ENCODE peak calls at places on chromosomes 11 and 22, in four cellular contexts. N is coronary artery, F is tibial artery, C is GM23338. Z is an unnamed sample.

GRCh38 chr11:67158241-67158640 is 39.2 kb downstream of the KDM2A start:
- DNase-seq in N (no peak), F (no peak), C (no peak), Z (no peak)

GRCh38 chr11:6319001-6319878 is 1.1 kb downstream of the CAVIN3 start:
- DNase-seq in N (peak), F (peak), C (peak), Z (no peak)

GRCh38 chr11:38824573-38824972 is 2226.5 kb upstream of the RAG2 start:
- DNase-seq in N (no peak), F (no peak), C (peak), Z (no peak)

GRCh38 chr11:27215471-27216267 is 147.3 kb downstream of the CCDC34 start:
- DNase-seq in N (no peak), F (no peak), C (no peak), Z (no peak)

GRCh38 chr11:131169057-131169456 is 201.4 kb upstream of the NTM start:
- DNase-seq in N (no peak), F (no peak), C (no peak), Z (no peak)

GRCh38 chr11:88799749-88800500 is 265.9 kb downstream of the GRM5 start:
- DNase-seq in N (no peak), F (no peak), C (no peak), Z (no peak)

GRCh38 chr11:73404048-73404447 is 27.8 kb downstream of the RELT start:
- DNase-seq in N (peak), F (peak), C (peak), Z (no peak)

GRCh38 chr11:124896071-124896750 is 1.5 kb downstream of the ROBO4 start:
- DNase-seq in N (no peak), F (no peak), C (no peak), Z (peak)

GRCh38 chr11:102573851-102574250 is 43.3 kb upstream of the MMP7 start:
- DNase-seq in N (no peak), F (no peak), C (no peak), Z (no peak)

GRCh38 chr11:36257351-36257750 is 31.9 kb downstream of the COMMD9 start:
- DNase-seq in N (no peak), F (no peak), C (no peak), Z (no peak)

GRCh38 chr11:1643146-1643690 is 13.6 kb downstream of the KRTAP5-5 start:
- DNase-seq in N (no peak), F (no peak), C (no peak), Z (no peak)

GRCh38 chr11:82267186-82267585 is 466.5 kb downstream of the FAM181B start:
- DNase-seq in N (no peak), F (no peak), C (no peak), Z (no peak)

GRCh38 chr22:24486501-24486921 is 8.6 kb upstream of the UPB1 start:
- DNase-seq in N (no peak), F (no peak), C (no peak), Z (no peak)

GRCh38 chr11:70108250-70108649 is 30.1 kb downstream of the ANO1 start:
- DNase-seq in N (no peak), F (no peak), C (no peak), Z (no peak)

GRCh38 chr22:45966320-45966891 is 10.6 kb downstream of the WNT7B start:
- DNase-seq in N (no peak), F (no peak), C (no peak), Z (no peak)

GRCh38 chr22:40525250-40525884 is 111.2 kb downstream of the MRTFA start:
- DNase-seq in N (no peak), F (peak), C (peak), Z (no peak)

GRCh38 chr11:36997656-36998055 is 399.6 kb upstream of the RAG2 start:
- DNase-seq in N (no peak), F (no peak), C (no peak), Z (no peak)

GRCh38 chr11:72625746-72626636 is 48.2 kb downstream of the PDE2A start:
- DNase-seq in N (no peak), F (peak), C (peak), Z (no peak)

GRCh38 chr11:67300256-67300755 is 3.0 kb upstream of the SSH3 start:
- DNase-seq in N (no peak), F (peak), C (no peak), Z (no peak)

GRCh38 chr11:111336582-111337256 is 38.4 kb downstream of the POU2AF3 start:
- DNase-seq in N (no peak), F (no peak), C (peak), Z (no peak)

GRCh38 chr11:15507592-15507991 is 392.9 kb downstream of the INSC start:
- DNase-seq in N (no peak), F (no peak), C (no peak), Z (no peak)

GRCh38 chr22:39256979-39257378 is 12.2 kb upstream of the PDGFB start:
- DNase-seq in N (no peak), F (no peak), C (no peak), Z (no peak)

GRCh38 chr22:36332623-36333331 is 55.0 kb downstream of the MYH9 start:
- DNase-seq in N (no peak), F (no peak), C (no peak), Z (no peak)

GRCh38 chr11:110345756-110346155 is 49.3 kb upstream of the RDX start:
- DNase-seq in N (no peak), F (no peak), C (no peak), Z (no peak)

GRCh38 chr11:27718853-27719574 is 18.8 kb upstream of the BDNF start:
- DNase-seq in N (no peak), F (no peak), C (peak), Z (peak)

GRCh38 chr11:68044145-68044813 is 5.5 kb downstream of the TCIRG1 start:
- DNase-seq in N (no peak), F (no peak), C (no peak), Z (no peak)

GRCh38 chr11:32400196-32400595 is 35.1 kb downstream of the WT1 start:
- DNase-seq in N (no peak), F (no peak), C (peak), Z (no peak)

DNA sequence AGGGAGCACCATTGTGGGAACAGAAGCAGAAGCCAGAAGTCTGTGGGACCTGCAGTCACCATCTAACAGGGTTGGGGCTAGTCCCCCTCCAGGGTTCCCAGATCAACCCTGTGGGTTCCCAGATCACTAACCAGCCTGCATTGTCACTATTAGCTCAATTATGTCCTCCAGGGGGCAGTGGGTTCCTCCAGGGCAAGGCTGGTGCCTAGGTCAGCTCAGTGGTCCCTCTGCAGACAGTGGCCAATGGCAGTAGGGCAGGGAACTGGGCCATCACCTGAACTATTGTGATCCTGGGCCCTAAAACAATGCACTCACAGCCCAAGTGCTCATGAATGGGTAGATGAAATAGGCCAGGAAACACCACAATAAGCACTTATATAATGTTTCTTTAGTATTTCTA is 18.8 kb upstream of the PRSS23 start:
- DNase-seq in N (no peak), F (no peak), C (peak), Z (no peak)
- TF ChIP-seq CTCF in N (no peak), F (no peak), C (peak), Z (peak)

GRCh38 chr22:43109921-43110443 is 568 bp upstream of the BIK start:
- DNase-seq in N (no peak), F (no peak), C (peak), Z (no peak)

GRCh38 chr22:43110927-43111623 is 525 bp downstream of the BIK start:
- DNase-seq in N (no peak), F (no peak), C (peak), Z (no peak)

GRCh38 chr22:43113516-43114251 is 3.1 kb downstream of the BIK start:
- DNase-seq in N (no peak), F (no peak), C (no peak), Z (no peak)

GRCh38 chr22:43109511-43109910 is 1.0 kb upstream of the BIK start:
- DNase-seq in N (no peak), F (no peak), C (peak), Z (no peak)

GRCh38 chr22:43110444-43110926 is at the start of gene BIK:
- DNase-seq in N (no peak), F (peak), C (peak), Z (no peak)
- TF ChIP-seq CTCF in N (no peak), F (peak), C (peak), Z (peak)

GRCh38 chr11:65645710-65646109 is 7.8 kb downstream of the SIPA1 start:
- DNase-seq in N (no peak), F (no peak), C (no peak), Z (no peak)

GRCh38 chr11:65646288-65646734 is 8.4 kb downstream of the SIPA1 start:
- DNase-seq in N (no peak), F (no peak), C (no peak), Z (no peak)

GRCh38 chr11:65648997-65649491 is 11.1 kb downstream of the SIPA1 start:
- DNase-seq in N (no peak), F (no peak), C (no peak), Z (no peak)

GRCh38 chr11:65644837-65645236 is 6.9 kb downstream of the SIPA1 start:
- DNase-seq in N (no peak), F (no peak), C (no peak), Z (no peak)

DNA sequence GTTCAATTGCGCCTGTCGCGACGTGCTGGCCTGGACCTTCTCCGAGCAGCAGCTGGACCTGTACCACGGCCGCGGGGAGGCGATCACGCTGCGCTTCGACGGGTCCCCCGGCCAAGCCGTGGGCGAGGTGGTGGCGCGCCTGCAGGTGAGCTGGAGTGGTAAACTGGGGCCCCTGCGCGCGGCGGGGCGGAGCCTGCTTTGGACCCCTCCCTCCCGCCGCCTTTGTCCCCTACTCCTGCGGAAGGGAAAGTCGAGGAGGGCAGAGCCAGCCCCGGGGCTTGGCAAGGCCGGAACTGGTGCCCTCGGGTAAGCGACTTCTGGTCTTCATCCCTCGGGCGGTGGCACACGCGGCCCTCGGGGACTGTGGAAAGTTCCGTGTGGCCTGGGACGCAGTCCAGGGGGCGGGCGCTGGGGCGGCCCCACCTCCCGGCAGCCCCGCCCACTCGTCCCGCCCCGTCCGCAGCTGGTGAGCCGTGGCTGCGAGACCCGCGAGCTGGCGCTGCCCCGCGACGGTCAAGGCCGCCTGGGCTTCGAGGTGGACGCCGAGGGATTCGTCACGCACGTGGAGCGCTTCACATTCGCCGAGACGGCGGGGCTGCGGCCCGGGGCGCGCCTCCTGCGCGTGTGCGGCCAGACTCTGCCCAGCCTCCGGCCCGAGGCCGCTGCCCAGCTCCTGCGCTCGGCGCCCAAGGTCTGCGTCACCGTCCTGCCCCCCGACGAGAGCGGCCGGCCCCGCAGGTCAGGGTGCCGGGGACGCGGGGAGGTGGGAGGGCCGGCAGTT is 9.2 kb downstream of the SIPA1 start:
- DNase-seq in N (no peak), F (no peak), C (peak), Z (no peak)
- TF ChIP-seq CTCF in N (no peak), F (no peak), C (peak), Z (no peak)

GRCh38 chr22:30204742-30205111 is 41.8 kb downstream of the LIF start:
- DNase-seq in N (no peak), F (no peak), C (no peak), Z (no peak)

GRCh38 chr22:30202531-30203006 is 44.0 kb downstream of the LIF start:
- DNase-seq in N (no peak), F (peak), C (no peak), Z (no peak)

GRCh38 chr22:30201970-30202369 is 44.6 kb downstream of the LIF start:
- DNase-seq in N (no peak), F (no peak), C (no peak), Z (no peak)

GRCh38 chr22:30205281-30206115 is 41.1 kb downstream of the LIF start:
- DNase-seq in N (peak), F (peak), C (no peak), Z (no peak)

DNA sequence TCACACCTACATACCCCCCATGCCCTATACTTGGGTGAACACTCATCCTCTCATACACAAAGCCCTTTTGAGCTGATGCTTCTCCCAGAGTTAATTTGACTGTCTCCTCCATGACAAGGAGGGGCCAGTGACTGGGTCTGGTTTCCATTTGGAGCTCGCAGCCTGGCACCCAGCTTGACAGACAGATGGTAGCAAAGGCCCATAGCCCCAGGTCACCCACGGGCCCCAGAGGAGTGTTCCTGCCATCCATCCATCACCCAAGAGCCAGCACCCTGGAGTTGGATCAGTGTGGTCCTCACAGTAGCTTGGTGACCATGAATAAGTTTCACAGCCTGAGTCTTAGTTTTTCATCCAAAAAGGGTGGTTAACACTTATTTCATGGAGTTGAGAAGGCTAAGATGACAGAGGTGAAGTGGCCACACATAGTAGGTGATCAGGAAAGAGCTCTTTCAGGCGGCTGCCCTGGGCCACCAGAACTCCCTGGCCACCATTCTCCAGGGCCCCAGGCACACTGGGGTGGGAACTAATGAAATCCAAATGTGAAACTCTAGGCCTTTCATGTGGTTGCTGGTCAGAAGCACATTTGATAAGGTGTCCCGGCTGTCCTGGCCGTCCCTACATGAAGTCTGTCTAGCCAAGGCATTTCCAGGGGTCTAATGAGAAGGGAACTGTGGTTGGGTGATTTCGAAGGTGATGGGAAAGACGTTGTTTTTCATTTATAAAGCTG is 42.4 kb downstream of the LIF start:
- DNase-seq in N (no peak), F (no peak), C (no peak), Z (no peak)
- TF ChIP-seq CTCF in N (no peak), F (no peak), C (no peak), Z (no peak)

GRCh38 chr22:49046546-49047305 is 780.9 kb downstream of the BRD1 start:
- DNase-seq in N (no peak), F (no peak), C (no peak), Z (no peak)
- TF ChIP-seq CTCF in N (no peak), F (no peak), C (no peak), Z (peak)

DNA sequence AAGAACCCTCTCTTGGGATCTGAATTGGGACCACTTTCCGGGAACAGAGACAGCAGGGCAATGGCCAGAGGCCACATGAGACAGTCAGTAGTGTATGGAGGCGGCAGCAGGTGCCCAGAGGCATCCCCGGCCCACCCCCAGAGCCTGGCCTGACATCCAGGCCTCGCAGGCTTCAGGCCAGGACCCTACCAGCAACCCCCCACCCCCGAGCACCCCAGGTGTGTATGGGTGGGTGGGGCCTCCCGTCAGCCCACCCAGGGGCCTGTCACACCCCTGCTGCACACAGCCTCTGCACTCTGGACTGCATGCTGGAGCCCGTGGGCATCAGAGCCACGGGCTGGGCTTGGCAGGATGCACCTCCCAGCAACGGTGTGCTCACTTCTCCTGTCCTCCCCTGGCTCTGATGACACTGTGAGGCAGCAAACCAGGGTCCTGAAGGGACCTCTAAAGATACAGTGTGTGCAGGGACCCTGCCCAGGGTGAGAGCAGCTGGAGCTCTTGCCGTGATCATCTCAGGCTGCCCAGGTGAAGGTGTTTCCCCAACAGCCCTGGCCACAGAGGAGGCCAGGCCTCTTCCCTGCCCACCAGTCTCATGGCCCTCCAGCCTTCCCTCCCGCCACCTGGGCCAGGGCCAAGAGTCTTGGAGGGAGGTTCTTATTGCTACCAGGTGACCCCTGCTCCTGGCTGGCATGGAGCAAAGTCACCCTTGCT is 88.8 kb upstream of the SEPTIN5 start:
- DNase-seq in N (no peak), F (no peak), C (no peak), Z (no peak)
- TF ChIP-seq CTCF in N (no peak), F (no peak), C (no peak), Z (no peak)

Z was measured in type B pancreatic cell.